ENCODE peak calls at places on chromosomes 12 and 14, in seven cellular contexts. Y is hepatocyte, V is PC-3, Z is IMR-90, Q is tibial nerve, P is right cardiac atrium, O is kidney epithelial cell. M is an unnamed sample.

GRCh38 chr12:92624236-92624635 is 78.6 kb upstream of the PLEKHG7 start:
- DNase-seq in O (peak; percentile 62), P (no peak), Z (peak; percentile 77), Y (no peak), Q (no peak), V (peak; percentile 79), M (no peak)

GRCh38 chr12:91704446-91704845 is 441.2 kb downstream of the BTG1 start:
- DNase-seq in Y (no peak), Q (no peak), P (no peak), Z (peak; percentile 19), O (no peak), V (peak; percentile 81), M (no peak)

GRCh38 chr14:96754162-96754844 is 42.9 kb upstream of the VRK1 start:
- DNase-seq in Q (no peak), Y (no peak), V (peak; percentile 41), O (no peak), P (no peak), Z (peak; percentile 5), M (no peak)

GRCh38 chr14:103836976-103837725 is 10.2 kb downstream of the PPP1R13B start:
- DNase-seq in O (no peak), Y (no peak), V (no peak), Z (no peak), Q (no peak), P (no peak), M (no peak)

GRCh38 chr12:52945389-52946232 is 3.3 kb upstream of the KRT18 start:
- DNase-seq in O (no peak), Z (peak; percentile 62), V (peak; percentile 67), P (no peak), Q (no peak), Y (peak; percentile 85), M (peak; percentile 73)

GRCh38 chr12:59322473-59322872 is 273.4 kb upstream of the SLC16A7 start:
- DNase-seq in V (no peak), Q (no peak), P (peak; percentile 54), O (no peak), Y (no peak), Z (no peak), M (no peak)

GRCh38 chr12:39123580-39123979 is 218.2 kb upstream of the CPNE8 start:
- DNase-seq in O (no peak), Y (no peak), Q (no peak), Z (no peak), V (peak; percentile 58), P (no peak), M (no peak)

GRCh38 chr14:90301580-90302181 is 30.1 kb downstream of the NRDE2 start:
- DNase-seq in P (no peak), Y (peak; percentile 62), O (no peak), Q (no peak), Z (peak; percentile 80), V (peak; percentile 60), M (no peak)

GRCh38 chr12:32344047-32344446 is 55.3 kb upstream of the FGD4 start:
- DNase-seq in V (peak; percentile 3), P (no peak), Z (no peak), Y (no peak), O (no peak), Q (no peak), M (peak; percentile 26)

GRCh38 chr12:101857043-101857558 is 20.3 kb upstream of the DRAM1 start:
- DNase-seq in P (no peak), Z (peak; percentile 81), V (peak; percentile 64), Y (peak; percentile 18), O (no peak), Q (no peak), M (no peak)

GRCh38 chr12:19462441-19462840 is 23.1 kb downstream of the AEBP2 start:
- DNase-seq in P (no peak), Z (no peak), V (no peak), Q (no peak), O (no peak), Y (no peak), M (no peak)

GRCh38 chr14:51962678-51963077 is 26.7 kb upstream of the RTRAF start:
- DNase-seq in Q (no peak), P (no peak), Y (no peak), O (no peak), Z (peak; percentile 20), V (no peak), M (no peak)

GRCh38 chr14:91233936-91234790 is 10.3 kb downstream of the GPR68 start:
- DNase-seq in P (peak; percentile 63), Q (no peak), O (no peak), Y (no peak), Z (no peak), V (no peak), M (no peak)

GRCh38 chr12:123034865-123035264 is 54.4 kb downstream of the ARL6IP4 start:
- DNase-seq in P (peak; percentile 9), V (peak; percentile 88), Q (no peak), Z (peak; percentile 82), O (peak; percentile 77), Y (no peak), M (no peak)

GRCh38 chr12:388547-389137 is 478 bp downstream of the KDM5A start:
- DNase-seq in V (peak; percentile 15), Q (no peak), P (peak; percentile 59), Y (peak; percentile 30), O (no peak), Z (peak; percentile 30), M (peak; percentile 17)

GRCh38 chr12:84507914-84508313 is 404.7 kb downstream of the SLC6A15 start:
- DNase-seq in O (no peak), V (no peak), Q (no peak), P (peak; percentile 48), Y (no peak), Z (no peak), M (no peak)

GRCh38 chr12:64610660-64611429 is 550 bp downstream of the RASSF3 start:
- DNase-seq in V (peak; percentile 50), Q (no peak), Y (peak; percentile 70), Z (peak; percentile 50), P (peak; percentile 87), O (no peak), M (peak; percentile 90)

GRCh38 chr12:23767834-23768233 is 181.6 kb downstream of the SOX5 start:
- DNase-seq in Y (no peak), P (no peak), Z (peak; percentile 1), Q (no peak), V (no peak), O (no peak), M (no peak)

GRCh38 chr12:2876431-2877046 is 435 bp downstream of the FOXM1 start:
- DNase-seq in Q (no peak), V (peak; percentile 20), Z (no peak), O (no peak), Y (no peak), P (peak; percentile 62), M (no peak)

GRCh38 chr14:63614964-63615363 is 26.7 kb downstream of the WDR89 start:
- DNase-seq in O (no peak), Z (peak; percentile 67), Q (no peak), P (no peak), V (peak; percentile 38), Y (no peak), M (no peak)

GRCh38 chr12:26123482-26123980 is 1.3 kb downstream of the BHLHE41 start:
- DNase-seq in Q (no peak), V (peak; percentile 44), Z (peak; percentile 12), O (no peak), P (no peak), Y (no peak), M (no peak)
- H3K27me3 ChIP-seq in Q (no peaks in the 10 kb centered on the region), V (no peaks in the 10 kb centered on the region), Z (peaks cover 16% of the 10 kb centered on the region), O (no peaks in the 10 kb centered on the region), P (no peaks in the 10 kb centered on the region), Y (peaks cover 55% of the 10 kb centered on the region), M (peaks cover 81% of the 10 kb centered on the region)

DNA sequence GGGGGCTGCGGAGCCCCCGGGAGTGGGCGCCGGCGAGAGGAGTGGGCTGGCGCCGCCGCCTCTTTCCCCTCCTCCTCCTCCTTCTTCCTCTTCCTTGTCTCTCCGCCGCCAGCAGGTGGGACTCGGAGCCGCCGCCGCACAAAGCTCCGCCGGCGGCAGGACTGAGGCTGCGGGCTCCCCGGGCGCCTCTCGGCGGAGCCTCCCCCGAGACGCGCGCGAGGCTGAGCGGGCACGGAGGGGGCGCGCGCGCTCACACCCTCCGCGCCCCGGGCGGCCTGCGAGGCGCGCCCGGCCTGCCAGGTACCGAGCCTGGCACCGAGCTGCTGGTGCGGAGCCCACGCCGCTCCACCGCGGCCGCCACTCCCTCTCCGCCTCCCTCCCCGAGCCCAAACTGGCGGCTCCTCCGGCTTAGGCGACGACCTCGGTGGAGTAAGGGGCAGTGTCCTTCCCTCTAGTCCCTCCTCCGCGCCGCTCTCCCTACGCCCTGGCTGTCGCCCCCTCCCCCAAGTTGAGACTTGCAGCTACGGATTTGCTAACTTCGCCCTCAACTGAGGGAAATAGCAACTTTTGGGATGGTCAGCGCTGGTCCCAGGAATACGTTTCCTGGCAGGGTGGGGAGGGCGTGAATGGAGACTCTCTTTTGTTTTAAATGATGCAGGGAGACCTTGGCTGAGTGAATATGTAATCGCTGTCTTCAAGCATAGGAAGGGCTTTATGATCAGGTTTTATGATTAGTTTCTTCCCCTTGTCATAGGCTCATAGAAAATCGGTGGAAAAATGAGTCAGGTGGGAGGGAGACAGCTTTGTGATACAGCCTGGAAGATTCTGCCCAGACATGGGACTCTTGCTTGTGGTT is 199.5 kb upstream of the CAND1 start:
- DNase-seq in V (peak; percentile 50), Y (peak; percentile 73), Q (no peak), O (no peak), Z (no peak), P (peak; percentile 71), M (peak; percentile 74)
- H3K27me3 ChIP-seq in V (no peaks in the 10 kb centered on the region), Y (peaks cover 3% of the 10 kb centered on the region), Q (peaks cover 52% of the 10 kb centered on the region), O (no peaks in the 10 kb centered on the region), Z (peaks cover 31% of the 10 kb centered on the region), P (no peaks in the 10 kb centered on the region), M (peaks cover 3% of the 10 kb centered on the region)

DNA sequence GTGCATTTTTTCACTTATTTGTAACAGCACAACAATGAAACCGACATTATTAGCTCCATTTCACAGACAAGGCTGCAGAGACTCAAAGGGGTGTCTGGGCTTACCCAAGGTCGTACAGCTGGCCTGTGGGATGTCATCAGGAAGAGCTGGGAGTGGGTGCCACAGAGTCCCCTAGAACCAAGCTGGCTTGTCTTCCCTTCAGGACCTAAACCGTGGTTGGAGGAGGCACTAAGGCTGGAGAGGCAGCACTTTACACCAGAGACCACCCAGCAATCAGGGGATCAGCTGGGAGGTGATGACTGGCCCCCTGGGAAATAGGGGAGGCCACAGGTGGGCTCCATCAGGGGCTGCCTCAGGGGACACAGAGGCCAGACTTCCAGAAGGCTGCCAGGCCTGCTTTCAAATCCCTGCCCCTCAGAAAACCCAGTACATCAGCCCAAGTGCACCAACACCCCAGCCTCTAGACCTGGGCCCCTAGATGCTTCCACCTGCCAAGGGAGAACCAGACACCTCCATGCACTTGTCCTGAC is 28.3 kb downstream of the DIO3 start:
- DNase-seq in O (no peak), Q (no peak), V (no peak), P (peak; percentile 37), Y (no peak), Z (no peak), M (no peak)
- H3K27me3 ChIP-seq in O (peaks cover 15% of the 10 kb centered on the region), Q (no peaks in the 10 kb centered on the region), V (no peaks in the 10 kb centered on the region), P (no peaks in the 10 kb centered on the region), Y (no peaks in the 10 kb centered on the region), Z (peaks cover 17% of the 10 kb centered on the region), M (no peaks in the 10 kb centered on the region)

GRCh38 chr14:101334656-101335055 is 226.6 kb upstream of the DIO3 start:
- DNase-seq in Z (no peak), V (no peak), P (no peak), O (no peak), Q (no peak), Y (peak; percentile 33), M (no peak)

GRCh38 chr14:101336203-101336602 is 225.1 kb upstream of the DIO3 start:
- DNase-seq in Z (no peak), O (no peak), V (no peak), Q (no peak), Y (no peak), P (no peak), M (no peak)

GRCh38 chr14:101335061-101335661 is 226.1 kb upstream of the DIO3 start:
- DNase-seq in V (no peak), O (no peak), Z (no peak), Q (no peak), Y (peak; percentile 67), P (peak; percentile 55), M (no peak)

GRCh38 chr14:101337053-101337452 is 224.2 kb upstream of the DIO3 start:
- DNase-seq in Y (no peak), P (no peak), V (no peak), Z (no peak), O (no peak), Q (no peak), M (no peak)

GRCh38 chr14:101340556-101340955 is 220.7 kb upstream of the DIO3 start:
- DNase-seq in Z (no peak), V (no peak), O (no peak), Y (no peak), P (no peak), Q (no peak), M (no peak)
- H3K27me3 ChIP-seq in Z (peaks cover 14% of the 10 kb centered on the region), V (peaks cover 4% of the 10 kb centered on the region), O (no peaks in the 10 kb centered on the region), Y (no peaks in the 10 kb centered on the region), P (no peaks in the 10 kb centered on the region), Q (no peaks in the 10 kb centered on the region), M (no peaks in the 10 kb centered on the region)